ENCODE peak calls at places on chromosome 21, in seven cellular contexts. N, C, W, Z, G, L and A are unnamed samples.

GRCh38 chr21:36487641-36488307 is 7.9 kb upstream of the CLDN14 start:
- DNase-seq in N (no peak), C (no peak), W (no peak), Z (no peak), G (peak), L (no peak), A (no peak)

GRCh38 chr21:42913461-42913860 is 12.0 kb downstream of the ERVH48-1 start:
- DNase-seq in N (no peak), C (no peak), W (no peak), Z (no peak), G (no peak), L (no peak), A (no peak)

GRCh38 chr21:35102488-35103407 is 53.6 kb upstream of the RUNX1 start:
- DNase-seq in N (peak), C (no peak), W (no peak), Z (peak), G (peak), L (no peak), A (no peak)

GRCh38 chr21:35208810-35209517 is 159.9 kb upstream of the RUNX1 start:
- DNase-seq in N (no peak), C (no peak), W (no peak), Z (no peak), G (no peak), L (no peak), A (no peak)

GRCh38 chr21:20265704-20266368 is 732.4 kb upstream of the NCAM2 start:
- DNase-seq in N (no peak), C (no peak), W (no peak), Z (no peak), G (no peak), L (no peak), A (no peak)

GRCh38 chr21:25307489-25307888 is 299.8 kb downstream of the MRPL39 start:
- DNase-seq in N (no peak), C (no peak), W (no peak), Z (no peak), G (no peak), L (no peak), A (no peak)

GRCh38 chr21:34924767-34925425 is 124.2 kb downstream of the RUNX1 start:
- DNase-seq in N (no peak), C (no peak), W (no peak), Z (no peak), G (no peak), L (no peak), A (no peak)

GRCh38 chr21:44375686-44376320 is 22.4 kb downstream of the TRPM2 start:
- DNase-seq in N (no peak), C (no peak), W (no peak), Z (no peak), G (no peak), L (no peak), A (no peak)

GRCh38 chr21:40016667-40017066 is 149.4 kb downstream of the PCP4 start:
- DNase-seq in N (no peak), C (no peak), W (no peak), Z (no peak), G (no peak), L (no peak), A (peak)

GRCh38 chr21:20024727-20025126 is 973.5 kb upstream of the NCAM2 start:
- DNase-seq in N (no peak), C (no peak), W (no peak), Z (no peak), G (no peak), L (no peak), A (no peak)

GRCh38 chr21:20551939-20552338 is 446.3 kb upstream of the NCAM2 start:
- DNase-seq in N (no peak), C (no peak), W (no peak), Z (no peak), G (no peak), L (peak), A (no peak)

GRCh38 chr21:38787461-38788274 is 18.1 kb upstream of the ETS2 start:
- DNase-seq in N (no peak), C (peak), W (no peak), Z (no peak), G (no peak), L (peak), A (no peak)

GRCh38 chr21:36565616-36566015 is 85.7 kb upstream of the CLDN14 start:
- DNase-seq in N (no peak), C (no peak), W (no peak), Z (no peak), G (no peak), L (no peak), A (peak)

GRCh38 chr21:35352066-35352770 is 303.1 kb upstream of the RUNX1 start:
- DNase-seq in N (no peak), C (no peak), W (no peak), Z (no peak), G (no peak), L (no peak), A (no peak)

GRCh38 chr21:42156690-42157605 is 62.0 kb upstream of the ABCG1 start:
- DNase-seq in N (no peak), C (no peak), W (no peak), Z (peak), G (no peak), L (no peak), A (peak)

GRCh38 chr21:44886113-44887075 is 12.9 kb upstream of the PTTG1IP start:
- DNase-seq in N (no peak), C (no peak), W (no peak), Z (peak), G (no peak), L (no peak), A (no peak)

GRCh38 chr21:42777757-42778344 is 101.5 kb downstream of the WDR4 start:
- DNase-seq in N (no peak), C (no peak), W (no peak), Z (no peak), G (no peak), L (no peak), A (no peak)

GRCh38 chr21:18840239-18840638 is 436.7 kb upstream of the TMPRSS15 start:
- DNase-seq in N (no peak), C (no peak), W (no peak), Z (no peak), G (no peak), L (peak), A (no peak)
- TF ChIP-seq CTCF in N (no peak), C (peak), W (no peak), Z (no peak), G (no peak), L (no peak), A (peak)

GRCh38 chr21:15592271-15592860 is 137.4 kb upstream of the USP25 start:
- DNase-seq in N (no peak), C (no peak), W (no peak), Z (no peak), G (no peak), L (peak), A (no peak)
- TF ChIP-seq CTCF in N (no peak), C (peak), W (peak), Z (peak), G (peak), L (peak), A (peak)

GRCh38 chr21:29298348-29299045 is at the start of gene BACH1:
- DNase-seq in N (peak), C (peak), W (peak), Z (peak), G (peak), L (peak), A (peak)
- TF ChIP-seq CTCF in N (no peak), C (peak), W (peak), Z (peak), G (peak), L (peak), A (peak)

GRCh38 chr21:33302796-33303195 is 22.0 kb upstream of the IFNAR1 start:
- DNase-seq in N (no peak), C (no peak), W (no peak), Z (no peak), G (no peak), L (no peak), A (no peak)
- TF ChIP-seq CTCF in N (no peak), C (peak), W (no peak), Z (no peak), G (no peak), L (no peak), A (no peak)

GRCh38 chr21:18499761-18500376 is 96.3 kb upstream of the TMPRSS15 start:
- DNase-seq in N (peak), C (peak), W (no peak), Z (no peak), G (no peak), L (peak), A (no peak)
- TF ChIP-seq CTCF in N (no peak), C (peak), W (no peak), Z (peak), G (peak), L (peak), A (peak)

GRCh38 chr21:45917241-45917640 is 64.3 kb upstream of the COL6A1 start:
- DNase-seq in N (no peak), C (no peak), W (no peak), Z (no peak), G (no peak), L (no peak), A (no peak)

GRCh38 chr21:45920824-45921600 is 60.6 kb upstream of the COL6A1 start:
- DNase-seq in N (no peak), C (no peak), W (no peak), Z (no peak), G (no peak), L (no peak), A (no peak)

GRCh38 chr21:45919593-45919992 is 62.0 kb upstream of the COL6A1 start:
- DNase-seq in N (no peak), C (no peak), W (no peak), Z (no peak), G (no peak), L (no peak), A (no peak)

GRCh38 chr21:45918011-45918410 is 63.6 kb upstream of the COL6A1 start:
- DNase-seq in N (no peak), C (no peak), W (no peak), Z (no peak), G (no peak), L (no peak), A (no peak)

GRCh38 chr21:45918835-45919467 is 62.6 kb upstream of the COL6A1 start:
- DNase-seq in N (no peak), C (no peak), W (no peak), Z (no peak), G (no peak), L (no peak), A (no peak)
- TF ChIP-seq CTCF in N (no peak), C (no peak), W (no peak), Z (no peak), G (no peak), L (no peak), A (no peak)